ENCODE peak calls at places on chromosomes 7 and 10, in five cellular contexts. Q is A549, V is H54, N is GM12891, D is uterus. U is an unnamed sample.

GRCh38 chr10:6542999-6543430 is 37.1 kb downstream of the PRKCQ start:
- DNase-seq in Q (no peak), V (no peak), N (no peak), D (no peak), U (no peak)

GRCh38 chr10:77913090-77913489 is 13.5 kb downstream of the DLG5 start:
- DNase-seq in Q (no peak), V (no peak), N (no peak), D (no peak), U (no peak)

GRCh38 chr7:84274029-84274638 is 79.5 kb upstream of the SEMA3A start:
- DNase-seq in Q (no peak), V (no peak), N (no peak), D (no peak), U (no peak)

GRCh38 chr10:79073784-79074432 is 5.1 kb downstream of the ZMIZ1 start:
- DNase-seq in Q (no peak), V (no peak), N (no peak), D (no peak), U (no peak)

GRCh38 chr7:7956531-7957221 is 11.9 kb upstream of the GLCCI1 start:
- DNase-seq in Q (no peak), V (no peak), N (no peak), D (no peak), U (no peak)

GRCh38 chr10:22250897-22251605 is 33.2 kb upstream of the EBLN1 start:
- DNase-seq in Q (no peak), V (no peak), N (no peak), D (no peak), U (peak; percentile 64)

GRCh38 chr7:24169077-24169624 is 114.8 kb upstream of the NPY start:
- DNase-seq in Q (no peak), V (no peak), N (no peak), D (no peak), U (no peak)

GRCh38 chr7:38195804-38196595 is 18.0 kb downstream of the STARD3NL start:
- DNase-seq in Q (no peak), V (no peak), N (no peak), D (no peak), U (no peak)

GRCh38 chr10:99612167-99612831 is 7.9 kb downstream of the SLC25A28 start:
- DNase-seq in Q (peak; percentile 77), V (peak; percentile 70), N (peak; percentile 23), D (peak; percentile 26), U (peak; percentile 58)

GRCh38 chr7:144256112-144256511 is 8.5 kb downstream of the OR2A7 start:
- DNase-seq in Q (no peak), V (no peak), N (no peak), D (no peak), U (no peak)

GRCh38 chr7:157516911-157517781 is 180.3 kb downstream of the DNAJB6 start:
- DNase-seq in Q (no peak), V (no peak), N (no peak), D (no peak), U (no peak)

GRCh38 chr7:20385121-20385520 is 54.4 kb downstream of the ITGB8 start:
- DNase-seq in Q (no peak), V (peak; percentile 13), N (no peak), D (no peak), U (no peak)

GRCh38 chr7:148332787-148333186 is 257.8 kb upstream of the C7orf33 start:
- DNase-seq in Q (no peak), V (no peak), N (no peak), D (no peak), U (no peak)

GRCh38 chr10:99358101-99358500 is 28.9 kb downstream of the CNNM1 start:
- DNase-seq in Q (no peak), V (no peak), N (no peak), D (no peak), U (no peak)

GRCh38 chr10:79400567-79401004 is 44.8 kb downstream of the ZCCHC24 start:
- DNase-seq in Q (peak; percentile 65), V (no peak), N (peak; percentile 84), D (no peak), U (peak; percentile 66)

GRCh38 chr10:112687647-112688046 is 240.6 kb downstream of the VTI1A start:
- DNase-seq in Q (no peak), V (peak; percentile 30), N (no peak), D (no peak), U (peak; percentile 95)

GRCh38 chr7:92625617-92626016 is 35.4 kb upstream of the FAM133B start:
- DNase-seq in Q (no peak), V (no peak), N (no peak), D (no peak), U (no peak)

GRCh38 chr10:119379466-119380071 is 162.9 kb downstream of the RGS10 start:
- DNase-seq in Q (no peak), V (no peak), N (no peak), D (no peak), U (no peak)

GRCh38 chr7:42272793-42273665 is 36.0 kb upstream of the GLI3 start:
- DNase-seq in Q (no peak), V (peak; percentile 35), N (no peak), D (no peak), U (no peak)

GRCh38 chr7:87448427-87448826 is 27.1 kb downstream of the ABCB4 start:
- DNase-seq in Q (no peak), V (no peak), N (no peak), D (no peak), U (no peak)

GRCh38 chr7:573496-574295 is 54.0 kb upstream of the PDGFA start:
- DNase-seq in Q (no peak), V (no peak), N (no peak), D (no peak), U (no peak)

GRCh38 chr7:81111358-81111757 is 192.5 kb upstream of the SEMA3C start:
- DNase-seq in Q (no peak), V (peak; percentile 11), N (no peak), D (peak; percentile 38), U (no peak)

GRCh38 chr10:77320852-77321496 is 316.6 kb downstream of the KCNMA1 start:
- DNase-seq in Q (no peak), V (no peak), N (no peak), D (no peak), U (no peak)

GRCh38 chr7:91435386-91436059 is 171.3 kb downstream of the FZD1 start:
- DNase-seq in Q (no peak), V (no peak), N (no peak), D (no peak), U (no peak)

GRCh38 chr7:12770227-12770975 is 83.0 kb downstream of the ARL4A start:
- DNase-seq in Q (no peak), V (no peak), N (no peak), D (peak; percentile 16), U (no peak)

GRCh38 chr10:80320377-80320776 is 30.9 kb upstream of the MAT1A start:
- DNase-seq in Q (no peak), V (no peak), N (no peak), D (no peak), U (no peak)

GRCh38 chr7:99618726-99619125 is 2.0 kb downstream of the ZSCAN25 start:
- DNase-seq in Q (peak; percentile 22), V (peak; percentile 44), N (no peak), D (no peak), U (no peak)

GRCh38 chr7:93515144-93515543 is 59.4 kb downstream of the CALCR start:
- DNase-seq in Q (no peak), V (no peak), N (no peak), D (no peak), U (no peak)

GRCh38 chr7:63071920-63072319 is 926.7 kb upstream of the ZNF722 start:
- DNase-seq in Q (no peak), V (no peak), N (no peak), D (no peak), U (no peak)

GRCh38 chr10:86661161-86662025 is 6.9 kb upstream of the LDB3 start:
- DNase-seq in Q (no peak), V (peak; percentile 81), N (no peak), D (no peak), U (no peak)

GRCh38 chr7:126803060-126803665 is 449.6 kb downstream of the GRM8 start:
- DNase-seq in Q (peak; percentile 22), V (peak; percentile 23), N (peak; percentile 39), D (no peak), U (peak; percentile 68)

GRCh38 chr7:85516675-85517074 is 329.8 kb upstream of the SEMA3D start:
- DNase-seq in Q (no peak), V (no peak), N (no peak), D (no peak), U (no peak)

GRCh38 chr10:123381271-123381670 is 227.1 kb downstream of the BUB3 start:
- DNase-seq in Q (no peak), V (peak; percentile 45), N (no peak), D (no peak), U (no peak)

GRCh38 chr10:101887762-101888161 is 44.2 kb upstream of the KCNIP2 start:
- DNase-seq in Q (no peak), V (no peak), N (no peak), D (no peak), U (no peak)

GRCh38 chr7:156017916-156018700 is 205.8 kb upstream of the SHH start:
- DNase-seq in Q (no peak), V (no peak), N (no peak), D (no peak), U (no peak)
- TF ChIP-seq POLR2A in Q (no peak), V (no peak), N (no peak), D (no peak), U (no peak)

GRCh38 chr7:128879939-128880746 is 17.5 kb downstream of the ATP6V1F start:
- DNase-seq in Q (peak; percentile 96), V (peak; percentile 95), N (no peak), D (peak; percentile 53), U (peak; percentile 52)
- TF ChIP-seq POLR2A in Q (no peak), V (no peak), N (no peak), D (no peak), U (no peak)

DNA sequence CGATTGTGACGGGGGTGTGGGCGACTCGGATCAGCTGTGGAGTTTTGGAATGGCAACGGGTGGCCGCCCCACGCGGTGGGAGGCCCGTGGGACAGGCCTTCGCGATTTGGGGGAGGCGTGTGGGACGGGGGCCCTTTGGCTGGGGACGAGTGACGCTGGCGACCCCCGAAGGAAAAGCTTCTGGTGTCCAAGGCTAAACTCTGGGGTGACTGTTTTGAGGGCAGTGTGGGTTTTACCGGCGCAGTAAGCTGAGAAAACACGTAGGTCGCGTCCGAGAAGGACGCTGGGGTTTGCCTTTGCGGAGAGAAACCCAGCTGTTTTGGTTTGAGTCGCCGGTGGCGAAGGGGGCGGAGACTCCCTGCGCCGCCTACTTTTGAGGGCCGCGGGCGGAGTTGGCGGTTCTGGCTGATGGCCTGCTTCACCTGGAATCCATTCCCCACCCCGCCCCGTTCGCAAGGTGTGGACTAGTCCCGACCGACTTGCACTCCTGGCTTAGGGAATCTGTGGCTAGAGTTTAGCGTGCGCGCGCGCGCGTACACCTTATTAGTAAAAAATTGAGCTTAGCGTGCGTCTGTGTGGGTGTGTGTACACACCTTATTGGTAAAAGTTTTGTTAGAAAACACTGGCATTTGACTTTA is 606 bp downstream of the TAX1BP1 start:
- DNase-seq in Q (peak; percentile 65), V (peak; percentile 73), N (peak; percentile 62), D (peak; percentile 79), U (peak; percentile 84)
- TF ChIP-seq POLR2A in Q (peak; percentile 61), V (peak; percentile 72), N (no peak), D (no peak), U (no peak)

GRCh38 chr7:25864943-25865633 is 286.9 kb upstream of the NFE2L3 start:
- DNase-seq in Q (no peak), V (no peak), N (no peak), D (no peak), U (no peak)
- TF ChIP-seq POLR2A in Q (no peak), V (no peak), N (no peak), D (no peak), U (no peak)

GRCh38 chr10:19788075-19788686 is 28.1 kb upstream of the PLXDC2 start:
- DNase-seq in Q (no peak), V (no peak), N (no peak), D (peak; percentile 31), U (peak; percentile 38)
- TF ChIP-seq POLR2A in Q (no peak), V (no peak), N (no peak), D (no peak), U (no peak)

GRCh38 chr7:130268463-130269317 is 2.0 kb downstream of the CPA2 start:
- DNase-seq in Q (no peak), V (no peak), N (no peak), D (no peak), U (no peak)
- TF ChIP-seq POLR2A in Q (no peak), V (no peak), N (no peak), D (no peak), U (no peak)

U was measured in erythroblast.